ENCODE peak calls at places on chromosome 16, in five cellular contexts. One of them, this sample, is unnamed.

GRCh38 chr16:85473909-85474640 is 139.0 kb upstream of the GSE1 start:
- DNase-seq in neural progenitor cell: no peak
- DNase-seq in heart left ventricle: no peak
- DNase-seq in CD8-positive, alpha-beta T cell: no peak
- DNase-seq in K562: no peak
- DNase-seq in this sample: no peak

GRCh38 chr16:72961115-72961832 is 86.7 kb downstream of the ZFHX3 start:
- DNase-seq in heart left ventricle: no peak
- DNase-seq in K562: peak; percentile 16
- DNase-seq in CD8-positive, alpha-beta T cell: no peak
- DNase-seq in neural progenitor cell: no peak
- DNase-seq in this sample: peak; percentile 26

GRCh38 chr16:1999866-2000514 is 9.6 kb downstream of the ZNF598 start:
- DNase-seq in heart left ventricle: no peak
- DNase-seq in neural progenitor cell: no peak
- DNase-seq in K562: no peak
- DNase-seq in CD8-positive, alpha-beta T cell: peak; percentile 17
- DNase-seq in this sample: no peak

GRCh38 chr16:87918314-87918713 is 18.0 kb downstream of the CA5A start:
- DNase-seq in K562: no peak
- DNase-seq in neural progenitor cell: no peak
- DNase-seq in heart left ventricle: no peak
- DNase-seq in CD8-positive, alpha-beta T cell: no peak
- DNase-seq in this sample: no peak

GRCh38 chr16:84726079-84726669 is 26.4 kb downstream of the USP10 start:
- DNase-seq in CD8-positive, alpha-beta T cell: peak; percentile 80
- DNase-seq in heart left ventricle: peak; percentile 88
- DNase-seq in neural progenitor cell: peak; percentile 90
- DNase-seq in K562: peak; percentile 75
- DNase-seq in this sample: peak; percentile 94

GRCh38 chr16:85652431-85653221 is 36.1 kb downstream of the GINS2 start:
- DNase-seq in neural progenitor cell: peak; percentile 80
- DNase-seq in K562: peak; percentile 84
- DNase-seq in heart left ventricle: peak; percentile 62
- DNase-seq in CD8-positive, alpha-beta T cell: peak; percentile 48
- DNase-seq in this sample: peak; percentile 46

GRCh38 chr16:46857261-46857962 is 26.4 kb upstream of the C16orf87 start:
- DNase-seq in neural progenitor cell: peak; percentile 8
- DNase-seq in CD8-positive, alpha-beta T cell: no peak
- DNase-seq in heart left ventricle: no peak
- DNase-seq in K562: peak; percentile 23
- DNase-seq in this sample: peak; percentile 34

GRCh38 chr16:3009568-3010390 is 2.9 kb upstream of the CLDN9 start:
- DNase-seq in neural progenitor cell: peak; percentile 73
- DNase-seq in heart left ventricle: no peak
- DNase-seq in K562: no peak
- DNase-seq in CD8-positive, alpha-beta T cell: no peak
- DNase-seq in this sample: peak; percentile 96

GRCh38 chr16:19700319-19700781 is 17.7 kb downstream of the KNOP1 start:
- DNase-seq in K562: no peak
- DNase-seq in heart left ventricle: no peak
- DNase-seq in neural progenitor cell: no peak
- DNase-seq in CD8-positive, alpha-beta T cell: no peak
- DNase-seq in this sample: no peak

GRCh38 chr16:89314357-89314756 is 96.9 kb downstream of the ZNF778 start:
- DNase-seq in CD8-positive, alpha-beta T cell: peak; percentile 73
- DNase-seq in K562: no peak
- DNase-seq in neural progenitor cell: no peak
- DNase-seq in heart left ventricle: no peak
- DNase-seq in this sample: no peak

GRCh38 chr16:19926449-19927390 is 42.1 kb upstream of the GPRC5B start:
- DNase-seq in neural progenitor cell: no peak
- DNase-seq in CD8-positive, alpha-beta T cell: no peak
- DNase-seq in heart left ventricle: no peak
- DNase-seq in K562: no peak
- DNase-seq in this sample: no peak

GRCh38 chr16:56477096-56477878 is 25.9 kb downstream of the OGFOD1 start:
- DNase-seq in CD8-positive, alpha-beta T cell: no peak
- DNase-seq in K562: peak; percentile 21
- DNase-seq in neural progenitor cell: no peak
- DNase-seq in heart left ventricle: no peak
- DNase-seq in this sample: no peak

GRCh38 chr16:845349-845740 is 44.8 kb upstream of the GNG13 start:
- DNase-seq in neural progenitor cell: no peak
- DNase-seq in heart left ventricle: no peak
- DNase-seq in K562: no peak
- DNase-seq in CD8-positive, alpha-beta T cell: no peak
- DNase-seq in this sample: no peak

GRCh38 chr16:287298-287811 is 4.4 kb downstream of the PDIA2 start:
- DNase-seq in CD8-positive, alpha-beta T cell: no peak
- DNase-seq in neural progenitor cell: no peak
- DNase-seq in heart left ventricle: no peak
- DNase-seq in K562: no peak
- DNase-seq in this sample: no peak

GRCh38 chr16:77070683-77071082 is 120.3 kb upstream of the MON1B start:
- DNase-seq in heart left ventricle: no peak
- DNase-seq in neural progenitor cell: no peak
- DNase-seq in CD8-positive, alpha-beta T cell: no peak
- DNase-seq in K562: no peak
- DNase-seq in this sample: no peak

GRCh38 chr16:68356249-68356918 is 45.6 kb downstream of the PRMT7 start:
- DNase-seq in CD8-positive, alpha-beta T cell: peak; percentile 83
- DNase-seq in heart left ventricle: no peak
- DNase-seq in K562: no peak
- DNase-seq in neural progenitor cell: no peak
- DNase-seq in this sample: no peak

GRCh38 chr16:27455700-27456099 is 53.7 kb downstream of the IL21R start:
- DNase-seq in neural progenitor cell: no peak
- DNase-seq in K562: no peak
- DNase-seq in CD8-positive, alpha-beta T cell: no peak
- DNase-seq in heart left ventricle: no peak
- DNase-seq in this sample: no peak

GRCh38 chr16:7482028-7482427 is 149.4 kb downstream of the RBFOX1 start:
- DNase-seq in CD8-positive, alpha-beta T cell: no peak
- DNase-seq in heart left ventricle: no peak
- DNase-seq in K562: no peak
- DNase-seq in neural progenitor cell: no peak
- DNase-seq in this sample: no peak

GRCh38 chr16:54061454-54061853 is 225.1 kb downstream of the IRX3 start:
- DNase-seq in CD8-positive, alpha-beta T cell: no peak
- DNase-seq in neural progenitor cell: no peak
- DNase-seq in K562: no peak
- DNase-seq in heart left ventricle: no peak
- DNase-seq in this sample: no peak

GRCh38 chr16:88737298-88738166 is 31.2 kb downstream of the CTU2 start:
- DNase-seq in heart left ventricle: peak; percentile 74
- DNase-seq in neural progenitor cell: peak; percentile 81
- DNase-seq in K562: peak; percentile 92
- DNase-seq in CD8-positive, alpha-beta T cell: peak; percentile 45
- DNase-seq in this sample: peak; percentile 75

GRCh38 chr16:80350066-80350465 is 190.7 kb upstream of the DYNLRB2 start:
- DNase-seq in neural progenitor cell: no peak
- DNase-seq in heart left ventricle: no peak
- DNase-seq in CD8-positive, alpha-beta T cell: no peak
- DNase-seq in K562: no peak
- DNase-seq in this sample: peak; percentile 87

GRCh38 chr16:57993897-57994296 is 6.6 kb downstream of the ZNF319 start:
- DNase-seq in CD8-positive, alpha-beta T cell: no peak
- DNase-seq in K562: no peak
- DNase-seq in heart left ventricle: no peak
- DNase-seq in neural progenitor cell: no peak
- DNase-seq in this sample: no peak

DNA sequence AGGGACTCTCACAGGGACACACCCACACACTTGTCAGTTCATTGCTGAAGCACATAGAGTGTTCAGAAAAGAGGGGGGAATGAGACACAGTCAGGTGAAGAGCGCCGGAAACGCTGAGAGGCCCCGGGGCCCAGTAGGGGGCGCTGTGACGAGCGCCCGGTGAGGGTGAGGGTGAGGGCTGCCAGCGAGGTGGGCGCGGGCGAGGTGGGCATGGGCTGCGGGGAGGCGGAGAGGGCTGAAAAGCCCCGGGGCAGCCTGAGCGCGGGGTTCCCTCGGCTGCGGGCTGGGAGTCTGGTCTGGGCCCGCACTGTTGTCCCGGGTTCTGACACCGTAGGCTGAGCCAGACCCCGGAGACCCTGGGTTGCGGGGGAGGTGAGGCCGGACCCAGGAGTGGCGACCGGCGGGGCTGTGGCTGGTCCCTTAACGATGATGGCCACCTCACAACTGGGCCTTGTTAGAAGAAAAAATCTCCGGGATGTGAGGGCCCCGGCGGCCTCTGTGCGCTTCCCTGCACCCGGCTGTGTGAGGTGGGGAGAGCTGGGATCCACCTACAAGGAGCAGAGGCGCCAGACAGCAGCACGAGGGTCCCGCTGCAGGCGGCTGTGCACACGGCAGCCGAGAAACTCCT is 91.4 kb downstream of the C16orf78 start:
- DNase-seq in CD8-positive, alpha-beta T cell: no peak
- DNase-seq in heart left ventricle: peak; percentile 14
- DNase-seq in K562: peak; percentile 51
- DNase-seq in neural progenitor cell: peak; percentile 75
- DNase-seq in this sample: no peak
- H3K4me3 ChIP-seq in CD8-positive, alpha-beta T cell: no peak overlapping the region
- H3K4me3 ChIP-seq in heart left ventricle: no peak overlapping the region
- H3K4me3 ChIP-seq in K562: no peak overlapping the region
- H3K4me3 ChIP-seq in neural progenitor cell: peak overlapping the region; percentile 53
- H3K4me3 ChIP-seq in this sample: no peak overlapping the region

DNA sequence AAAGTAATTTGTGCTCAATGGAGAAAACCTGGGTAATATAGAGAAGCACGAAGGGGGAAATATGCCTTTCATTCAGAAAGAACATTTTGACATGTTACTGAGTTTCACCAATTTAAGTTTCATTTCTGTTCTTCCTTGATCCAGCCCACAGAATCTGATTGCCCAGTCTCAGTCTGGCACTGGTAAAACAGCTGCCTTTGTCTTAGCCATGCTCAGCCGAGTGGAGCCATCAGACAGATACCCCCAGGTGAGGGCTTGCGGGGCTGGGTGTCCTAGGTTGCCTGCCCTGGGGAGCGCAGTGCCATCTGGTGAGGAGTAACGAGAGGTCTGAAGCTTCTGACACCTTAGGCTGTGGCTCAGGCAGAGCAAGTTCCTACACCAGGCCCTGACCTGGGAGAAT is 17.7 kb downstream of the DDX19A start:
- DNase-seq in K562: no peak
- DNase-seq in neural progenitor cell: no peak
- DNase-seq in CD8-positive, alpha-beta T cell: no peak
- DNase-seq in heart left ventricle: no peak
- DNase-seq in this sample: no peak
- H3K36me3 ChIP-seq in K562: peaks cover 81% of the 10 kb centered on the region
- H3K36me3 ChIP-seq in neural progenitor cell: no peaks in the 10 kb centered on the region
- H3K36me3 ChIP-seq in CD8-positive, alpha-beta T cell: peaks cover 48% of the 10 kb centered on the region
- H3K36me3 ChIP-seq in heart left ventricle: peaks cover 100% of the 10 kb centered on the region
- H3K36me3 ChIP-seq in this sample: peaks cover 8% of the 10 kb centered on the region

DNA sequence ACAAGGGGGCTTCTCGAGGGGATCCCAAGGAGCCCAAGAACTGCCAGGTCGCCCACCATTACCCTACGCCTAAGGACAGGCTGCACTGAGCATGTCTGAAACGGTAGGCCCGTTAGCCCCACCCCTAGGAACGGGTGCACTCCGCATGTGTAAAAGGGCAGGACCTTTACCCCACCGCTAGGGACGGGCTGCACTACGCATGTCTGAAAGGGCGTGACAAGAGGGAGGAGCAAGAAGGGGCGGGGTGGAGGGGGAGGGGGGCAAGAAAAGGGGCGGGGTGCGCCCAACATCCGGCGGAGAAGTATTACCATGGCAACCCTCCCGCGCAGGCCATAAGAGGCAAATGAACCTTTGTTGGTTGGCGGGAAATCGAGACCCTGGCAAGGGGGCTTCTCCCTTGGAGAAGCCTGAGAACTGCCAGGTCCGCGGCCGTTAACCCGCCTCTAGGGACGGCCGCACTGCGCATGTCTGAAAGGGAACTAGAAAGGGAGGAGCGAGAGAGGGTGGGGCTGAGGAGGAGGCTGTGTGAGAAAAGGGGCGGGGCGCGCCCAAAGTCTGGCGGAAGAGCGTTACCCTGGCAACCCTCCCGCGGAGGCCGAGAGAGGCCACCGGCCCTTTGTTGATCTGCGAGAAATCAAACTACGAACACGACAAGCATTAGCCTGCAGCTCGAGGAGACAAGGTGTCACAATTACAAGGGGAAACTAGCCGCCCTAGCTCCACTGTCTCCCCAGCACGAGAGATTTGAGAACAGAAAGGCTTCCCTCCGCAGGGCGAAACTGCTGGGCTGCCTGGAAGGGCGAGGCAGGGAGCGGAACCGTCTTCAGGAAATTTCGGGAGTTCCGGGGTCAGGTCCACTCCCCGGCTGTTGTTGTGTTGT is 2046.8 kb downstream of the TP53TG3F start:
- DNase-seq in K562: peak; percentile 81
- DNase-seq in heart left ventricle: no peak
- DNase-seq in CD8-positive, alpha-beta T cell: no peak
- DNase-seq in neural progenitor cell: no peak
- DNase-seq in this sample: no peak
- TF ChIP-seq CTCF in K562: peak; percentile 7
- TF ChIP-seq CTCF in heart left ventricle: no peak
- TF ChIP-seq CTCF in CD8-positive, alpha-beta T cell: no peak
- TF ChIP-seq CTCF in neural progenitor cell: no peak
- TF ChIP-seq CTCF in this sample: no peak

GRCh38 chr16:23148513-23149266 is 562 bp downstream of the USP31 start:
- DNase-seq in heart left ventricle: peak; percentile 83
- DNase-seq in K562: peak; percentile 70
- DNase-seq in neural progenitor cell: peak; percentile 65
- DNase-seq in CD8-positive, alpha-beta T cell: peak; percentile 48
- DNase-seq in this sample: peak; percentile 36

GRCh38 chr16:23149267-23149992 is at the start of gene USP31:
- DNase-seq in neural progenitor cell: peak; percentile 98
- DNase-seq in heart left ventricle: peak; percentile 97
- DNase-seq in K562: peak; percentile 88
- DNase-seq in CD8-positive, alpha-beta T cell: peak; percentile 87
- DNase-seq in this sample: peak; percentile 95

GRCh38 chr16:23148166-23148512 is 1.1 kb downstream of the USP31 start:
- DNase-seq in CD8-positive, alpha-beta T cell: no peak
- DNase-seq in heart left ventricle: no peak
- DNase-seq in neural progenitor cell: no peak
- DNase-seq in K562: no peak
- DNase-seq in this sample: no peak

GRCh38 chr16:23147666-23148065 is 1.6 kb downstream of the USP31 start:
- DNase-seq in K562: no peak
- DNase-seq in neural progenitor cell: no peak
- DNase-seq in heart left ventricle: no peak
- DNase-seq in CD8-positive, alpha-beta T cell: no peak
- DNase-seq in this sample: no peak

GRCh38 chr16:23149993-23150364 is 727 bp upstream of the USP31 start:
- DNase-seq in neural progenitor cell: no peak
- DNase-seq in CD8-positive, alpha-beta T cell: no peak
- DNase-seq in heart left ventricle: no peak
- DNase-seq in K562: no peak
- DNase-seq in this sample: no peak
- H3K4me3 ChIP-seq in neural progenitor cell: peak overlapping the region; percentile 47
- H3K4me3 ChIP-seq in CD8-positive, alpha-beta T cell: peak overlapping the region; percentile 78
- H3K4me3 ChIP-seq in heart left ventricle: peak overlapping the region; percentile 55
- H3K4me3 ChIP-seq in K562: peak overlapping the region; percentile 46
- H3K4me3 ChIP-seq in this sample: peak overlapping the region; percentile 53

This sample was measured in Caco-2.